ENCODE peak calls at places on chromosomes 12 and 14, in four cellular contexts. P is GM20000, C is cardiac muscle cell, H is WTC11. N is an unnamed sample.

GRCh38 chr12:58176296-58176869 is 235.0 kb downstream of the ATP23 start:
- DNase-seq in P (no peak), C (peak), H (peak), N (peak)

GRCh38 chr12:68612245-68612644 is 1.5 kb downstream of the RAP1B start:
- DNase-seq in P (no peak), C (peak), H (no peak), N (no peak)

GRCh38 chr14:103500148-103500990 is 22.3 kb downstream of the CKB start:
- DNase-seq in P (peak), C (peak), H (peak), N (peak)

GRCh38 chr14:21268612-21269251 is 510 bp downstream of the HNRNPC start:
- DNase-seq in P (no peak), C (peak), H (no peak), N (peak)

GRCh38 chr12:119704065-119704747 is 36.3 kb downstream of the PRKAB1 start:
- DNase-seq in P (no peak), C (no peak), H (no peak), N (no peak)

GRCh38 chr12:80442426-80443222 is 1.4 kb upstream of the PTPRQ start:
- DNase-seq in P (no peak), C (peak), H (no peak), N (no peak)

GRCh38 chr12:116736962-116737773 is 701 bp downstream of the SPRING1 start:
- DNase-seq in P (no peak), C (no peak), H (peak), N (peak)

GRCh38 chr14:47259796-47260195 is 415.6 kb downstream of the MDGA2 start:
- DNase-seq in P (no peak), C (no peak), H (no peak), N (no peak)

GRCh38 chr12:132508248-132508740 is 18.3 kb downstream of the FBRSL1 start:
- DNase-seq in P (no peak), C (no peak), H (no peak), N (no peak)

GRCh38 chr12:31234955-31235867 is 90.7 kb downstream of the SINHCAF start:
- DNase-seq in P (no peak), C (peak), H (peak), N (peak)

GRCh38 chr12:46303039-46303666 is 34.3 kb upstream of the SLC38A1 start:
- DNase-seq in P (peak), C (peak), H (peak), N (peak)

GRCh38 chr12:50637870-50638481 is 125.9 kb upstream of the ATF1 start:
- DNase-seq in P (peak), C (peak), H (no peak), N (no peak)

GRCh38 chr12:31591308-31591901 is 469 bp upstream of the DENND5B start:
- DNase-seq in P (peak), C (peak), H (no peak), N (peak)

GRCh38 chr12:69894800-69895199 is 69.8 kb downstream of the MYRFL start:
- DNase-seq in P (no peak), C (no peak), H (no peak), N (no peak)

GRCh38 chr14:57848353-57848752 is 17.5 kb downstream of the SLC35F4 start:
- DNase-seq in P (no peak), C (no peak), H (no peak), N (no peak)

GRCh38 chr12:30500532-30500931 is 195.1 kb downstream of the IPO8 start:
- DNase-seq in P (no peak), C (no peak), H (no peak), N (no peak)

GRCh38 chr12:110581951-110582285 is 1.2 kb downstream of the PPTC7 start:
- DNase-seq in P (no peak), C (no peak), H (no peak), N (no peak)

GRCh38 chr12:66279127-66279712 is 23.1 kb upstream of the HELB start:
- DNase-seq in P (peak), C (peak), H (no peak), N (peak)

GRCh38 chr14:75832621-75833297 is 149.0 kb downstream of the TGFB3 start:
- DNase-seq in P (no peak), C (peak), H (no peak), N (no peak)

GRCh38 chr12:81610955-81611889 is 147.9 kb downstream of the PPFIA2 start:
- DNase-seq in P (no peak), C (peak), H (peak), N (peak)

GRCh38 chr14:102264775-102265174 is 40.2 kb downstream of the MOK start:
- DNase-seq in P (no peak), C (peak), H (no peak), N (no peak)

GRCh38 chr12:53867216-53868012 is 71.2 kb upstream of the HOXC13 start:
- DNase-seq in P (no peak), C (no peak), H (peak), N (no peak)

GRCh38 chr14:69896972-69897371 is 17.8 kb downstream of the SMOC1 start:
- DNase-seq in P (no peak), C (no peak), H (no peak), N (no peak)

GRCh38 chr12:30090258-30090657 is 306.5 kb upstream of the TMTC1 start:
- DNase-seq in P (no peak), C (no peak), H (no peak), N (no peak)

GRCh38 chr12:94582591-94582990 is 67.8 kb downstream of the TMCC3 start:
- DNase-seq in P (no peak), C (no peak), H (no peak), N (no peak)

GRCh38 chr14:53608369-53608768 is 348.3 kb downstream of the BMP4 start:
- DNase-seq in P (no peak), C (no peak), H (no peak), N (no peak)

GRCh38 chr14:47278233-47278842 is 397.1 kb downstream of the MDGA2 start:
- DNase-seq in P (peak), C (peak), H (peak), N (peak)

GRCh38 chr12:43316506-43316905 is 235.5 kb downstream of the ADAMTS20 start:
- DNase-seq in P (no peak), C (no peak), H (no peak), N (no peak)

GRCh38 chr14:45287609-45288008 is 34.6 kb upstream of the MIS18BP1 start:
- DNase-seq in P (no peak), C (no peak), H (no peak), N (no peak)

GRCh38 chr12:80412343-80412953 is 31.6 kb upstream of the PTPRQ start:
- DNase-seq in P (peak), C (peak), H (no peak), N (no peak)

GRCh38 chr14:95140060-95140858 is 17.1 kb downstream of the DICER1 start:
- DNase-seq in P (no peak), C (peak), H (no peak), N (no peak)

GRCh38 chr12:130334937-130335336 is 2.8 kb upstream of the PIWIL1 start:
- DNase-seq in P (no peak), C (no peak), H (no peak), N (no peak)

GRCh38 chr12:92075425-92075891 is 70.2 kb downstream of the BTG1 start:
- DNase-seq in P (peak), C (peak), H (no peak), N (no peak)

GRCh38 chr14:101789222-101789621 is 27.7 kb downstream of the PPP2R5C start:
- DNase-seq in P (no peak), C (no peak), H (no peak), N (no peak)

GRCh38 chr14:106844608-106845285 is 1318.4 kb downstream of the TMEM121 start:
- DNase-seq in P (peak), C (no peak), H (no peak), N (no peak)

GRCh38 chr12:62778187-62778586 is 156.8 kb downstream of the PPM1H start:
- DNase-seq in P (no peak), C (no peak), H (no peak), N (no peak)

GRCh38 chr12:71896171-71896570 is 42.5 kb upstream of the TPH2 start:
- DNase-seq in P (no peak), C (no peak), H (no peak), N (no peak)

GRCh38 chr12:52029686-52030085 is 21.6 kb upstream of the NR4A1 start:
- DNase-seq in P (no peak), C (peak), H (peak), N (no peak)

GRCh38 chr14:50532502-50533313 is at the start of gene MAP4K5:
- DNase-seq in P (peak), C (peak), H (peak), N (peak)
- TF ChIP-seq CTCF in P (peak), C (peak), H (peak), N (peak)

GRCh38 chr14:91418387-91419043 is 895 bp upstream of the CCDC88C start:
- DNase-seq in P (peak), C (peak), H (peak), N (peak)
- TF ChIP-seq CTCF in P (peak), C (peak), H (peak), N (peak)

DNA sequence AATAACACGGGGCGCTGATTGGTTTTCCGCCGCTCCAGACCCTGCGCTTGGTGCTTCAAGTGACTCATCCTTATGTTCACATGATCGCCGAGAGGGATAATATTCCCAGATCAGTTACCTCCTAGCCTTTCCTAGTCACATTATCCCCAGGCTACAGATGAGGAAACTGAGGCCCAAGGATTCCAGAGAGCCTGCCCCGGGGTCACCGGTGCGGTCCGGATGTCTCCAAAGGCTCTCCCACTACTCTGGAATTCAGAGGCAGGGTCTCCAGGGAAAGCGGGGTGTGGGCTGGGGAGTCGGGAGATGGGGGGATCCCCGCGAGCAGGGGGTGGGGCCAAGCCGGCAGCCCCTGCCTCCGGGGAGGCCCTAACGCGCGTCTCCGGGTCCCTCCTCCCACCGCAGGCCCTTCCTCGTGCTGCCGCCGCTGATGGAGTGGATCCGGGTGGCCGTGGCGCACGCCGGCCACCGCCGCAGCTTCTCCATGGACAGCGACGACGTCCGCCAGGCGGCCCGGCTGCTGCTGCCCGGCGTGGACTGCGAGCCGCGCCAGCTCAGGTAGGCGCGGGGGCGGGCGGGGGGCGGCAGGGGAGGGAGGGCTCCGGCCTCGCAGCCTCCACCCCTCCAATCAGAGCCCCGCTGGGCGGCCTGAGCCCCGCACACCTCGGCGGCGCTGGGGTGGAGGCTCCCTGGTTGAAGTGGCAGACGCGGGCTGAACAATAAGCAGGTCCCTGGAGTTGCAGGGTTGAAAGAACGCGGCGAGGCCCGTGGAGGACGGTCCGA is 104.7 kb upstream of the PWP1 start:
- DNase-seq in P (no peak), C (no peak), H (peak), N (peak)
- TF ChIP-seq CTCF in P (no peak), C (no peak), H (no peak), N (no peak)

DNA sequence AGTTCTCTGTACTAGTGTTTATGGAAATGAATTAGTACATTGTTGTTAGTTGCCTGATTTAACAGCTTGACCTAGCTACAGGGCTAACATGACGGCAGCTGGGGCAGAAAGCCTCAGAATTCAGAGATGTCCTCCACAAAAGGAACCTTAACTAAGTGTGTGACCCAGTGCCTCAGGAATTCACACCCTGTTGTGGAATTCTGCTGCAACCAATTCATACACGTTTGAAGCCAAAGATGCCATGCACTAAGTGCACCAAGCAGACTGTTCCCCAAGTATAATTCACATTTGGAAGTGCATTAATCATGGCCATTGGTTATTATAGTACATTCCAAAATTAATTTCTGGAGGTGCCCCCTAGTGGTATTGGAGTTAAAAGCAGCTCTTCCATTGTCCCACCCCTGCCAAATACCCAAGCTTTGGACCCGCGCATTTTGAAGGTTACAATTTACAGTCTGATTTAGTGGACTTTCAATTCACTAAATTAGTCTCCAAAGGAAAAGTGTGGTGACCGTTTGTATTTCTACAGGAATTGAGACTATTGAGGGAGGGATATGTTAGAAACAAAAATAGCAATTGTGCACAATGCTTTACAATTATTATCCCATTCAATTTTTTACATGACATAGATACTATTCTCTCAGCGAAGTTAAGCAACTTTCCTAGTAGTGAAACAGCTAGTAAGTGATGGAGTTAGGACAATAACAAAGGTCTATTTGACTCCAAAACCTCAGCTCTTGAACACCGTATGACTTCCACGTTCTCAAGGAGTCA is 85.9 kb downstream of the PAX9 start:
- DNase-seq in P (no peak), C (no peak), H (no peak), N (no peak)
- TF ChIP-seq CTCF in P (no peak), C (no peak), H (peak), N (peak)

GRCh38 chr12:24945822-24946221 is 3.1 kb downstream of the BCAT1 start:
- DNase-seq in P (no peak), C (no peak), H (no peak), N (no peak)

GRCh38 chr12:24950231-24950834 is 1.4 kb upstream of the BCAT1 start:
- DNase-seq in P (peak), C (no peak), H (no peak), N (no peak)

GRCh38 chr12:24947541-24948451 is 1.1 kb downstream of the BCAT1 start:
- DNase-seq in P (peak), C (peak), H (no peak), N (no peak)

GRCh38 chr12:24948452-24948815 is 467 bp downstream of the BCAT1 start:
- DNase-seq in P (peak), C (peak), H (no peak), N (peak)

DNA sequence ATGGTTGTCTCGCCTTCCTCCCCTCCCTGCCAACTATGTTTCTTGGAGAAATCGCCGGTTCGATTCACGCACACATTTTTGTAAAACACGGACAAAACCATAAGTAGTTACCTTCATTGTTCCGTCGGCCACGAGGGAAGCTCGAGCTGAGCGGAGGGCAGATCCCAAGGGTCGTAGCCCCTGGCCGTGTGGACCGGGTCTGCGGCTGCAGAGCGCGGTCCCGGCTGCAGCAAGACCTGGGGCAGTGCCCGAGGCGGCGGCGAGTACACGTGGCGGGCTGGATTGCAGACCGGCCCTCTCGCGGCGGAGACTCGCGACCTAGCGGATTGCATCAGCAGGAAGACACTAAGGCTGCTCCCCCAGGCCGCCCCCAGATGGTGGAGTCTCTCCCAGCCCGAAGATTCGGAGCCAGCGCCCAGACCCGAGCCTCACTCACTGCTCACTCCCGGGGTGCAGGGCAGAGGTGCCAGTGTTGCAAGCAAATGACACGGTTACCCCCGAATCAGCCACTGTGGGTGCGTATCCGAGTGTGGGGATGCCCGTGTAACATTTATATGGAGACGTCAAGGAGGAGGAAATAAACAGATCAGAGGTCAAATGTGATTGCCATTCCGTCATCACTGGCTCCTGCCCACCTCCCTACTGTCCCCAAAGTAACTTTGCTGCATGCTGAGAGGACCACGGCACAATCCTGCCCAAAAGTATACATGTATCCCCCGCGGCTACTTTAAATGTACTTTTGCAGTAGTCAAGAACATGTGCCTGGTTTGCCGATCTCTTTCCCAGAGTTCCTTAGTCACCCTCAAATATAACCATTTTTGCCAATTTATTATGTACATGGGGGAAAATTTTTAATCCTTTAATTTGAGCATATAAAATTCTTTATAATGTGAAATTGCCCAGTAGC is at the start of gene BCAT1:
- DNase-seq in P (peak), C (peak), H (peak), N (peak)
- TF ChIP-seq CTCF in P (no peak), C (peak), H (no peak), N (no peak)

GRCh38 chr12:120737557-120738251 is 12.1 kb downstream of the ACADS start:
- DNase-seq in P (no peak), C (no peak), H (peak), N (peak)
- TF ChIP-seq CTCF in P (no peak), C (peak), H (peak), N (peak)

GRCh38 chr14:74413622-74414021 is 12.4 kb downstream of the SYNDIG1L start:
- DNase-seq in P (no peak), C (no peak), H (no peak), N (no peak)
- TF ChIP-seq CTCF in P (no peak), C (no peak), H (no peak), N (no peak)

GRCh38 chr12:105775351-105775750 is 363.4 kb downstream of the NUAK1 start:
- DNase-seq in P (no peak), C (peak), H (no peak), N (no peak)
- TF ChIP-seq CTCF in P (no peak), C (peak), H (no peak), N (no peak)